ENCODE peak calls at places on chromosomes 1 and 21, in six cellular contexts. S is HEK293T; P is activated CD4-positive, alpha-beta T cell treated with anti-CD3 and anti-CD28 coated beads for 36 hours; Z is lower leg skin; M is stimulated activated CD8-positive, alpha-beta memory T cell treated with anti-CD3 and anti-CD28 coated beads, Interleukin-12 subunit alpha, Interleukin-12 subunit beta, amount 100 ng/mL, for 1 hour; U is hypothalamus. A is an unnamed sample.
A peak's percentile ranks its signal among the peaks of the same experiment; 100 is the strongest.

GRCh38 chr1:198024782-198025181 is 107.6 kb downstream of the LHX9 start:
- DNase-seq in U (no peak), M (no peak), Z (no peak), P (peak; percentile 29), S (no peak), A (no peak)

GRCh38 chr1:214228976-214229375 is 52.0 kb upstream of the SMYD2 start:
- DNase-seq in U (no peak), Z (no peak), M (no peak), P (no peak), S (no peak), A (no peak)

GRCh38 chr1:17287377-17287776 is 20.6 kb upstream of the PADI4 start:
- DNase-seq in M (no peak), Z (no peak), S (no peak), P (no peak), U (no peak), A (no peak)

GRCh38 chr21:45988366-45989347 is 7.1 kb downstream of the COL6A1 start:
- DNase-seq in U (no peak), S (no peak), P (peak; percentile 3), Z (peak; percentile 75), M (no peak), A (no peak)

GRCh38 chr1:6497215-6497866 is 5.9 kb upstream of the PLEKHG5 start:
- DNase-seq in M (no peak), Z (no peak), P (peak; percentile 65), U (no peak), S (peak; percentile 79), A (no peak)

GRCh38 chr1:94980049-94980908 is 53.4 kb upstream of the CNN3 start:
- DNase-seq in U (no peak), P (no peak), S (no peak), M (no peak), Z (no peak), A (no peak)

GRCh38 chr1:24191860-24192259 is 4.8 kb upstream of the IFNLR1 start:
- DNase-seq in U (no peak), M (no peak), Z (no peak), P (peak; percentile 70), S (no peak), A (no peak)

GRCh38 chr1:17192394-17193221 is 12.3 kb upstream of the PADI1 start:
- DNase-seq in S (no peak), M (no peak), P (no peak), U (no peak), Z (peak; percentile 79), A (no peak)

GRCh38 chr1:202160377-202160940 is at the start of gene PTPN7:
- DNase-seq in S (no peak), U (no peak), Z (no peak), M (peak; percentile 75), P (peak; percentile 98), A (no peak)

GRCh38 chr1:203273869-203274602 is 31.3 kb upstream of the BTG2 start:
- DNase-seq in Z (peak; percentile 91), S (no peak), U (peak; percentile 47), M (no peak), P (peak; percentile 42), A (peak; percentile 62)

GRCh38 chr1:29563571-29563970 is 327.2 kb downstream of the PTPRU start:
- DNase-seq in P (no peak), U (no peak), Z (no peak), M (no peak), S (no peak), A (no peak)

GRCh38 chr1:114779722-114780121 is 763 bp downstream of the SIKE1 start:
- DNase-seq in M (no peak), P (no peak), U (no peak), Z (no peak), S (no peak), A (no peak)

GRCh38 chr1:8242498-8242897 is 75.4 kb upstream of the SLC45A1 start:
- DNase-seq in P (no peak), S (no peak), M (no peak), Z (no peak), U (no peak), A (no peak)

GRCh38 chr1:44208216-44208615 is 5.1 kb upstream of the DMAP1 start:
- DNase-seq in P (no peak), U (no peak), M (no peak), S (no peak), Z (no peak), A (no peak)

GRCh38 chr1:226656201-226656600 is 82.9 kb downstream of the ITPKB start:
- DNase-seq in P (no peak), S (no peak), U (no peak), M (no peak), Z (peak; percentile 87), A (no peak)

GRCh38 chr1:53449026-53449425 is 10.2 kb upstream of the DMRTB1 start:
- DNase-seq in Z (no peak), P (no peak), S (no peak), U (no peak), M (no peak), A (no peak)

GRCh38 chr1:22320703-22321344 is 130.8 kb upstream of the ZBTB40 start:
- DNase-seq in M (no peak), P (no peak), S (no peak), U (no peak), Z (no peak), A (no peak)

GRCh38 chr21:45876381-45877159 is 105.0 kb upstream of the COL6A1 start:
- DNase-seq in P (no peak), M (no peak), Z (no peak), U (no peak), S (no peak), A (no peak)

A was measured in tibial artery.